ENCODE peak calls at places on chromosomes 1 and 21, in eight cellular contexts. O is IMR-90, B is mammary epithelial cell, P is dorsolateral prefrontal cortex, T is upper lobe of right lung, Y is AG10803, J is fibroblast of pulmonary artery, R is BJ. F is an unnamed sample.
A peak's percentile ranks its signal among the peaks of the same experiment; 100 is the strongest.

GRCh38 chr1:179154437-179154836 is 72.6 kb downstream of the TOR3A start:
- DNase-seq in O (no peak), T (no peak), P (no peak), J (no peak), B (no peak), Y (no peak), R (no peak), F (no peak)

GRCh38 chr1:19257178-19257914 is 5.7 kb downstream of the MRTO4 start:
- DNase-seq in J (peak; percentile 54), Y (no peak), T (peak; percentile 79), R (no peak), O (no peak), P (no peak), B (no peak), F (no peak)

GRCh38 chr21:18318156-18318555 is 73.5 kb downstream of the CHODL start:
- DNase-seq in R (no peak), P (no peak), Y (no peak), J (no peak), O (no peak), B (no peak), T (no peak), F (no peak)

GRCh38 chr1:162857850-162858249 is 3.1 kb downstream of the CCDC190 start:
- DNase-seq in B (peak; percentile 48), P (no peak), Y (peak; percentile 55), J (peak; percentile 56), O (peak; percentile 49), R (no peak), T (no peak), F (no peak)

GRCh38 chr1:59414406-59415133 is 117.7 kb downstream of the FGGY start:
- DNase-seq in J (peak; percentile 58), T (no peak), Y (peak; percentile 96), O (peak; percentile 35), P (no peak), B (no peak), R (peak; percentile 51), F (no peak)

GRCh38 chr1:116997011-116997410 is 4.5 kb upstream of the CD101 start:
- DNase-seq in T (no peak), Y (no peak), P (no peak), O (no peak), J (peak; percentile 75), R (no peak), B (no peak), F (no peak)

GRCh38 chr21:26834181-26834945 is 10.8 kb downstream of the ADAMTS1 start:
- DNase-seq in T (no peak), O (peak; percentile 58), J (peak; percentile 38), R (no peak), P (no peak), B (no peak), Y (peak; percentile 49), F (no peak)

GRCh38 chr1:26730695-26731094 is 34.9 kb downstream of the ARID1A start:
- DNase-seq in Y (peak; percentile 50), P (no peak), O (peak; percentile 90), J (peak; percentile 10), B (no peak), T (no peak), R (no peak), F (no peak)

GRCh38 chr1:31487143-31487542 is 74.1 kb downstream of the SERINC2 start:
- DNase-seq in P (no peak), B (peak; percentile 19), J (no peak), R (no peak), Y (no peak), T (no peak), O (no peak), F (no peak)

GRCh38 chr1:165420655-165421054 is 24.3 kb downstream of the RXRG start:
- DNase-seq in Y (no peak), O (no peak), P (no peak), T (no peak), J (no peak), R (no peak), B (peak; percentile 27), F (no peak)

GRCh38 chr1:3575953-3576352 is 35.4 kb downstream of the MEGF6 start:
- DNase-seq in R (no peak), O (no peak), J (no peak), Y (no peak), B (no peak), P (no peak), T (no peak), F (no peak)

DNA sequence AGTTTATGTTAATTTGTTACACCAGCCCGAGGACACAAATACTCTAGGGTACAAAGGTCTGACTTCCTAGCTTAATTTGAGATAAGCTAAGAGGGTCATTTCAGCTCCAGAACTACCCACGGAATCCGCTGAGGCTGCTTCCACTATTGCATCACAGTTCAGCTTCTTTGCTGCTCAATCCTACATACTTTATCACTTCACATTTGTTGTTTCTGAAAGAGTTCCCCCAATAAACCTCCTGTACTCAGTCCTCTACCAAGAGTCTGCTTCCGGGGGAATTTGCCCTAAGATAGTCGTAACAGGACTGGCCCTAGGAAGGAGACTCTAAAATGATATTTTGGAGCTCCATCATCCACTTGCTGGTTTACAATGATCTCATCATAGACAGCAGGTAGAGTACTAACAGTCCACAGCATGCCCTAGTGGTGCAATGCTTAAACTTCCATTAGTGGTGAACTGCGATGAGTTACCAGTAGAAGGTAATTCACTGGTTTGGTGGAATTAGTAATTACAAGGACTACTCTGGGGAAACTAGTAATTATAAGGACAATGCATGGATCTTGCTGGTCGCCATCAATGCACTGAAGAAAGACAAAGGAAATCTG is 229.3 kb downstream of the USH2A start:
- DNase-seq in B (no peak), R (no peak), Y (no peak), P (no peak), J (no peak), O (no peak), T (no peak), F (no peak)
- TF ChIP-seq CTCF in B (peak; percentile 10), R (no peak), Y (no peak), P (no peak), J (no peak), O (peak; percentile 25), T (no peak), F (peak; percentile 37)

GRCh38 chr1:205470131-205470530 is 14.3 kb upstream of the BLACAT1 start:
- DNase-seq in J (no peak), T (no peak), B (no peak), P (no peak), R (no peak), O (no peak), Y (no peak), F (no peak)
- TF ChIP-seq CTCF in J (no peak), T (no peak), B (no peak), P (no peak), R (no peak), O (no peak), Y (no peak), F (no peak)

DNA sequence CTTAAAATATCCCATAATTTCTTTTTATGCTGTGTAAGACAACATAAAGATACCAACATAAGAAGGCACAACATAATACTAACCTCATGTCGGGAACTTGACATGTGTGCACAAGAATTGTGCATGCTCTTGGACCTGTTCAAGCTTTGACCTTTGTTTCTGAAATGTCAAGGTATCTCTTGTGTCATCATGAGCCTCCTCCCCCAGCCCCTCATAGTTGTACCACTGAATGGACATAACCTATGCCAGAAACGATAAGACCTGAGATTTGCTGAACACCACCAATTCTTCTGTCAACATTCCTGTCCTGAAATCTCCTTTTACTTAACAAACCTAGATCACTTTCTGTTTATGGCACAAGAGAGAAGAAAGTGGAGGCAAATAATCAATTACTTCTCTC is 29.4 kb upstream of the PROX1 start:
- DNase-seq in T (no peak), Y (no peak), R (no peak), O (no peak), J (no peak), P (no peak), B (no peak), F (no peak)
- TF ChIP-seq CTCF in T (no peak), Y (no peak), R (no peak), O (no peak), J (no peak), P (no peak), B (no peak), F (no peak)

GRCh38 chr1:52365746-52366516 is at the start of gene CC2D1B:
- DNase-seq in B (peak; percentile 98), R (peak; percentile 86), P (peak; percentile 87), J (peak; percentile 98), T (peak; percentile 100), Y (peak; percentile 94), O (peak; percentile 94), F (peak; percentile 98)
- TF ChIP-seq CTCF in B (no peak), R (no peak), P (peak; percentile 47), J (no peak), T (peak; percentile 13), Y (no peak), O (peak; percentile 2), F (peak; percentile 39)

GRCh38 chr1:54107131-54107530 is 45.7 kb downstream of the CDCP2 start:
- DNase-seq in P (no peak), O (peak; percentile 38), Y (peak; percentile 49), R (no peak), T (no peak), B (no peak), J (peak; percentile 33), F (no peak)
- TF ChIP-seq CTCF in P (no peak), O (peak; percentile 45), Y (peak; percentile 68), R (peak; percentile 30), T (no peak), B (peak; percentile 9), J (peak; percentile 34), F (peak; percentile 15)

GRCh38 chr1:234089396-234089795 is 184.9 kb downstream of the SLC35F3 start:
- DNase-seq in P (no peak), R (no peak), T (no peak), J (no peak), Y (no peak), O (no peak), B (no peak), F (no peak)
- TF ChIP-seq CTCF in P (no peak), R (no peak), T (no peak), J (no peak), Y (no peak), O (no peak), B (peak; percentile 31), F (no peak)

DNA sequence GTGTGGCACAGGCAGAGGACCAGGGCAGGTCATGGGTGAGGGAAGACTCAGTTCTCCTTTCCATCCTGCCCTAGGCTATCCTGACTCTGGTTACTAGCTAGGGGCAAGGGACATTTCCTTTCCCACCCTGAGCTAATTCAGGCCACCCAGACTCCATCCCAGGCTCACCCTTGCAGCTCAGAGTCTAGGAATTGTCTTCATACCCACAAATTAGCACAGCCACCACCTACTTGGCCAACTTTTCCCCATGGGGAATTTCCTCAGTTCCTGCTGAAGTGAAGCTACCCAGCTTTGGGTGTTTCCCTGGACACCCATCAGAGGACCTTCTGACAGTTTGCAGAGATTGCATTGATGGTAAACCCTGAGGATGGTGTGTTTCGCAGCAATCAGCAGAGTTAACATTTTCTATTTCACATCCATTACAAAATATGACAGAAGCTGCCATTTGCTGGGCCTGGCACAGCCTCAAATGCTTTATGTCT is 20.3 kb upstream of the RNF19B start:
- DNase-seq in P (no peak), J (no peak), O (no peak), T (no peak), R (no peak), B (no peak), Y (peak; percentile 39), F (no peak)
- TF ChIP-seq CTCF in P (no peak), J (no peak), O (no peak), T (no peak), R (no peak), B (no peak), Y (no peak), F (no peak)

DNA sequence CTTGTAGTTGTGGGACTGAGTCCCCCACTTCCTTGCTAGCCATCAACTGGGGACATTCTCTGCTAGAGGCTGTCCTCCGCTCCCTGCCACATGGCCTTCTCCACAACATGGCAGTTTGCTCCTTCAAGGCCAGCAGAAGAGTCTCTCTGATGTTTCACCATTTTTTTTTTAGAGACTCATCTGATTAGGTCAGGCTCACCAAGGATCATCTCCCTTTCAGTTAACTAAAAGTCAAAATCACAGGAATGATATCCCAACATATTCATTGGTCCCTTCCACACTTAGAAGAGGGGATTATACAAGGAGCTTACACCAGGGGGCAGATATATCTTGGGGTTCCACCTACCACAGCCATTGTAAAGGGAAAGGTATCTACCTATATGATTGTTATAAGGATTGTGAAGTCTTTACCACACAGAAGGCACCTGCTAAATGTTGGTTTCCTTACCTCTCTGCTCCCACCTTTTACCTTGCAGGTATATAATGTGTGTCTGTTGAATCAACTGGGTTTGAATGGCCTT is 23.3 kb downstream of the RIMKLA start:
- DNase-seq in O (no peak), P (no peak), B (no peak), R (no peak), T (no peak), Y (no peak), J (no peak), F (no peak)
- TF ChIP-seq CTCF in O (no peak), P (no peak), B (peak; percentile 21), R (no peak), T (no peak), Y (no peak), J (no peak), F (no peak)